ENCODE peak calls at places on chromosomes 12 and 14, in nine cellular contexts. T is fibroblast of pulmonary artery; Y is ELF-1; H is GDM1; O is NCI-H524; K is stimulated activated CD4-positive, alpha-beta T cell treated with anti-CD3 and anti-CD28 coated beads, TNF-alpha, amount 100 ng/mL, for 4 hours; L is skeletal muscle cell; M is kidney epithelial cell; I is HT1080. C is an unnamed sample.

GRCh38 chr12:131547560-131547959 is 163.3 kb upstream of the SFSWAP start:
- DNase-seq in I (no peak), Y (no peak), O (no peak), M (no peak), H (no peak), T (no peak), L (no peak), K (no peak), C (no peak)

GRCh38 chr12:104730761-104731160 is 227.3 kb downstream of the SLC41A2 start:
- DNase-seq in M (no peak), K (no peak), T (no peak), I (no peak), O (no peak), Y (no peak), L (peak; percentile 25), H (no peak), C (no peak)

GRCh38 chr12:96155181-96155580 is 39.0 kb upstream of the ELK3 start:
- DNase-seq in I (no peak), L (no peak), O (no peak), Y (no peak), T (no peak), K (no peak), M (no peak), H (no peak), C (no peak)

GRCh38 chr12:71315328-71315960 is 124.2 kb upstream of the LGR5 start:
- DNase-seq in L (no peak), O (no peak), H (no peak), I (no peak), K (no peak), M (no peak), T (no peak), Y (no peak), C (no peak)

GRCh38 chr12:6374028-6374780 is 1.2 kb downstream of the SCNN1A start:
- DNase-seq in T (no peak), Y (peak; percentile 26), H (no peak), O (no peak), K (no peak), M (no peak), I (no peak), L (no peak), C (no peak)

GRCh38 chr12:104567832-104568490 is 111.2 kb downstream of the CHST11 start:
- DNase-seq in L (no peak), H (peak; percentile 4), K (no peak), I (no peak), M (no peak), T (peak; percentile 19), O (no peak), Y (no peak), C (no peak)

GRCh38 chr12:50621435-50622304 is 116.9 kb downstream of the DIP2B start:
- DNase-seq in H (no peak), M (no peak), L (no peak), K (no peak), I (no peak), T (no peak), Y (no peak), O (peak; percentile 36), C (no peak)

GRCh38 chr14:63781686-63782085 is 53.8 kb upstream of the SGPP1 start:
- DNase-seq in Y (no peak), K (no peak), I (peak; percentile 24), L (no peak), M (no peak), T (no peak), O (no peak), H (no peak), C (no peak)

GRCh38 chr12:104454997-104455396 is 1.8 kb upstream of the CHST11 start:
- DNase-seq in L (peak; percentile 12), M (peak; percentile 83), I (peak; percentile 93), K (no peak), O (no peak), T (peak; percentile 43), H (no peak), Y (no peak), C (no peak)

GRCh38 chr12:47779943-47780504 is 7.0 kb downstream of the SLC48A1 start:
- DNase-seq in I (no peak), L (no peak), K (no peak), T (no peak), H (no peak), M (no peak), Y (no peak), O (no peak), C (no peak)

GRCh38 chr12:80412343-80412953 is 31.6 kb upstream of the PTPRQ start:
- DNase-seq in M (no peak), K (no peak), O (peak; percentile 56), H (no peak), T (peak; percentile 76), Y (no peak), L (peak; percentile 6), I (peak; percentile 46), C (peak; percentile 30)

GRCh38 chr12:14111230-14111865 is 129.9 kb upstream of the GRIN2B start:
- DNase-seq in T (no peak), I (peak; percentile 29), O (peak; percentile 19), M (no peak), L (no peak), H (no peak), Y (peak; percentile 62), K (no peak), C (peak; percentile 39)

GRCh38 chr12:49825360-49825970 is 2.7 kb downstream of the NCKAP5L start:
- DNase-seq in M (no peak), L (peak; percentile 57), K (no peak), Y (peak; percentile 26), I (no peak), T (peak; percentile 42), O (no peak), H (peak; percentile 28), C (no peak)

GRCh38 chr12:89080797-89081470 is 271.4 kb downstream of the DUSP6 start:
- DNase-seq in Y (no peak), L (no peak), H (no peak), T (peak; percentile 65), M (no peak), O (peak; percentile 69), I (peak; percentile 57), K (no peak), C (no peak)

GRCh38 chr12:96064266-96064665 is 28.9 kb upstream of the LTA4H start:
- DNase-seq in L (no peak), I (no peak), M (no peak), Y (no peak), H (peak; percentile 67), O (no peak), K (no peak), T (no peak), C (no peak)

GRCh38 chr14:77659822-77660221 is 43.4 kb upstream of the SPTLC2 start:
- DNase-seq in M (no peak), O (no peak), T (no peak), K (no peak), Y (no peak), L (no peak), I (no peak), H (no peak), C (no peak)

GRCh38 chr12:1544991-1545700 is 49.2 kb downstream of the FBXL14 start:
- DNase-seq in I (no peak), L (no peak), Y (no peak), M (no peak), H (no peak), T (peak; percentile 65), O (peak; percentile 26), K (no peak), C (peak; percentile 59)

GRCh38 chr14:60064491-60065072 is 27.1 kb upstream of the PCNX4 start:
- DNase-seq in H (no peak), L (no peak), K (no peak), T (peak; percentile 72), I (peak; percentile 28), O (peak; percentile 56), Y (no peak), M (no peak), C (peak; percentile 22)